ENCODE peak calls at places on chromosomes 16 and 17, in seven cellular contexts. Z is tibial nerve, E is left ventricle myocardium inferior, A is fibroblast of mammary gland, I is IMR-90, Y is fibroblast of pulmonary artery, L is thoracic aorta. D is an unnamed sample.

GRCh38 chr16:86355951-86356350 is 154.4 kb upstream of the FOXF1 start:
- DNase-seq in Z (no peak), E (no peak), A (peak; percentile 62), I (no peak), Y (no peak), L (no peak), D (no peak)

GRCh38 chr17:47208744-47209488 is at the start of gene MYL4:
- DNase-seq in Z (no peak), E (no peak), A (no peak), I (no peak), Y (no peak), L (no peak), D (no peak)

GRCh38 chr17:38608648-38609047 is 2.9 kb upstream of the SRCIN1 start:
- DNase-seq in Z (no peak), E (no peak), A (no peak), I (no peak), Y (no peak), L (no peak), D (no peak)

GRCh38 chr16:31331141-31331764 is 23.7 kb upstream of the ITGAX start:
- DNase-seq in Z (no peak), E (no peak), A (no peak), I (no peak), Y (no peak), L (no peak), D (no peak)

GRCh38 chr17:74452027-74452840 is 14.2 kb upstream of the CD300A start:
- DNase-seq in Z (no peak), E (no peak), A (peak; percentile 30), I (no peak), Y (no peak), L (no peak), D (no peak)

GRCh38 chr17:40664582-40665333 is at the start of gene KRT222:
- DNase-seq in Z (no peak), E (no peak), A (no peak), I (no peak), Y (no peak), L (no peak), D (no peak)

GRCh38 chr17:43691317-43691693 is 29.6 kb upstream of the MEOX1 start:
- DNase-seq in Z (no peak), E (no peak), A (no peak), I (no peak), Y (no peak), L (no peak), D (no peak)

GRCh38 chr17:17172990-17173389 is 33.1 kb downstream of the PLD6 start:
- DNase-seq in Z (no peak), E (no peak), A (no peak), I (no peak), Y (no peak), L (no peak), D (no peak)

GRCh38 chr17:956905-957304 is 22.7 kb downstream of the NXN start:
- DNase-seq in Z (no peak), E (no peak), A (no peak), I (no peak), Y (no peak), L (no peak), D (no peak)

GRCh38 chr16:1152123-1152638 is 725 bp upstream of the CACNA1H start:
- DNase-seq in Z (no peak), E (no peak), A (no peak), I (no peak), Y (no peak), L (no peak), D (no peak)

GRCh38 chr17:79752175-79752574 is 21.4 kb downstream of the ENPP7 start:
- DNase-seq in Z (no peak), E (no peak), A (no peak), I (no peak), Y (no peak), L (no peak), D (no peak)

GRCh38 chr16:21523411-21524067 is 75.8 kb upstream of the METTL9 start:
- DNase-seq in Z (no peak), E (no peak), A (no peak), I (no peak), Y (no peak), L (no peak), D (no peak)

GRCh38 chr17:12242390-12242954 is 221.8 kb downstream of the MAP2K4 start:
- DNase-seq in Z (no peak), E (no peak), A (no peak), I (peak; percentile 48), Y (no peak), L (no peak), D (peak; percentile 31)

GRCh38 chr17:33952425-33952824 is 302.7 kb upstream of the CCL2 start:
- DNase-seq in Z (no peak), E (no peak), A (no peak), I (no peak), Y (no peak), L (no peak), D (no peak)

GRCh38 chr16:72013389-72013788 is 4.8 kb downstream of the DHODH start:
- DNase-seq in Z (no peak), E (peak; percentile 26), A (peak; percentile 51), I (peak; percentile 5), Y (peak; percentile 42), L (no peak), D (peak; percentile 19)

GRCh38 chr17:72392056-72393010 is 271.5 kb downstream of the SOX9 start:
- DNase-seq in Z (no peak), E (no peak), A (peak; percentile 96), I (peak; percentile 95), Y (peak; percentile 83), L (no peak), D (peak; percentile 71)

GRCh38 chr17:66645259-66645658 is 189.7 kb upstream of the CACNG5 start:
- DNase-seq in Z (no peak), E (no peak), A (no peak), I (no peak), Y (no peak), L (no peak), D (no peak)

GRCh38 chr16:84268231-84268630 is 26.4 kb upstream of the WFDC1 start:
- DNase-seq in Z (no peak), E (no peak), A (no peak), I (no peak), Y (no peak), L (no peak), D (no peak)

GRCh38 chr16:84268661-84269060 is 26.0 kb upstream of the WFDC1 start:
- DNase-seq in Z (no peak), E (no peak), A (no peak), I (no peak), Y (no peak), L (no peak), D (no peak)

GRCh38 chr16:84267380-84267779 is 27.3 kb upstream of the WFDC1 start:
- DNase-seq in Z (no peak), E (no peak), A (no peak), I (no peak), Y (no peak), L (no peak), D (no peak)

GRCh38 chr16:84262939-84263338 is 23.1 kb upstream of the KCNG4 start:
- DNase-seq in Z (no peak), E (no peak), A (no peak), I (no peak), Y (no peak), L (no peak), D (no peak)

DNA sequence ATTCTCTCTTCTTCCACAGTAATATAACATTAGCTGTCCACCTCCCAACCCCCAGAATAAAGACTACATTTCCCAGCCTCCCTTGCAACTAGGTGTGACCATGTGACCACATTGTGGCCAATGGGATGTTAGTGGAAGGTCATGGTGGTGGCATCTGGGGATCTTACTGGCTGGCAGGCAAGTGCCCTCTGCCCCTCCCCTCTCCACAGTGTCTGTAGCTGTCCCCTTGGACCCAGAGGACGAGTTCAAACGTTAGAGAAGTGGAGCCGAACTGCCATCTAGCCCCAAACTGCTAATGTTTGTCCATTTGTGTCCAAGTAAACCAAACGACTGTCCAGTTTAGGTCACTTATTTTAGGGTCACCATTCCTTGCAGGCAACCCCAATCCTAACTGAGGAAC is 26.6 kb upstream of the KCNG4 start:
- DNase-seq in Z (no peak), E (peak; percentile 35), A (peak; percentile 63), I (peak; percentile 47), Y (peak; percentile 75), L (no peak), D (peak; percentile 36)
- H3K4me3 ChIP-seq in Z (no peak overlapping the region), E (no peak overlapping the region), A (no peak overlapping the region), I (no peak overlapping the region), Y (no peak overlapping the region), L (no peak overlapping the region), D (no peak overlapping the region)

DNA sequence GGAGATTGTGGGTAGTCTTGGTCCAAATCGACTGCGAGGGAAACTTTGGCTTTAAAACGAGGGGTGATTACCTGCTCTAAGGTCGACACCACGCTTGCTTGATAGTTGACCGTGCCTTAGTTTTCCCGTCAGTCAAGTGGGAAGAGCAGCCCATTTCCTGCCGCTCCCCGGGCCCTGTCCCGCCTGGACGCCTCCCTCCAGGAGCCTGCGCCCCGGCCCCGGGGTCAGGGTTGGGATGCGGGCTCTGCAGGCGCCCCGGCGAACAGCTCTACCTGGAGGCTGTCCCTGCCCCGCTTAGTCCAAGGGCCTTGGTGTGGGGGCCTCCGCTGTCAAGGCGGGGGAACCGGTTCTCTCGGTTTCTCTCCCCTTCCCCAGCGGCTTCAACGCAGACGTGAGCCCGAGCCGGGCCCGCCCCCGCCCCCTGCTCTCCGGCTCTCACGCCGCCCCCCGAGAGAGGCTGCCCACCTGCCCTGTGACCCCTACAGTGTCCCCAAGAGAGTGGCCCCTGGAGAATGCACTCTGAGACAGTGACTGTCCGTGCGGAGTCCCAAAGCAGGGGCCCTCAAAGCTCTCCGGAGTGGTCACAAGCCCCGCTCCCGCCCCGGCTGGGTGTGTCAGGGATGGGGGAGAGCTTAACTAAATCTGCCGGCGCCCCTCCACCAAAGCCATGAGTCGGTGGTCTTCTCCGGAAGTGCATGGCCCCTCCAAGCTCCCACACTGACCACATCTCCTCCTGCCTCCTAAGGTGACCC is 117.4 kb upstream of the SMURF2 start:
- DNase-seq in Z (no peak), E (no peak), A (no peak), I (no peak), Y (no peak), L (no peak), D (no peak)
- H3K4me3 ChIP-seq in Z (peak overlapping the region; percentile 54), E (peak overlapping the region; percentile 72), A (no peak overlapping the region), I (no peak overlapping the region), Y (no peak overlapping the region), L (peak overlapping the region; percentile 65), D (no peak overlapping the region)

GRCh38 chr16:13332713-13333255 is 431.4 kb downstream of the SHISA9 start:
- DNase-seq in Z (no peak), E (no peak), A (no peak), I (no peak), Y (no peak), L (no peak), D (no peak)
- H3K4me3 ChIP-seq in Z (no peak overlapping the region), E (no peak overlapping the region), A (no peak overlapping the region), I (no peak overlapping the region), Y (no peak overlapping the region), L (no peak overlapping the region), D (no peak overlapping the region)

DNA sequence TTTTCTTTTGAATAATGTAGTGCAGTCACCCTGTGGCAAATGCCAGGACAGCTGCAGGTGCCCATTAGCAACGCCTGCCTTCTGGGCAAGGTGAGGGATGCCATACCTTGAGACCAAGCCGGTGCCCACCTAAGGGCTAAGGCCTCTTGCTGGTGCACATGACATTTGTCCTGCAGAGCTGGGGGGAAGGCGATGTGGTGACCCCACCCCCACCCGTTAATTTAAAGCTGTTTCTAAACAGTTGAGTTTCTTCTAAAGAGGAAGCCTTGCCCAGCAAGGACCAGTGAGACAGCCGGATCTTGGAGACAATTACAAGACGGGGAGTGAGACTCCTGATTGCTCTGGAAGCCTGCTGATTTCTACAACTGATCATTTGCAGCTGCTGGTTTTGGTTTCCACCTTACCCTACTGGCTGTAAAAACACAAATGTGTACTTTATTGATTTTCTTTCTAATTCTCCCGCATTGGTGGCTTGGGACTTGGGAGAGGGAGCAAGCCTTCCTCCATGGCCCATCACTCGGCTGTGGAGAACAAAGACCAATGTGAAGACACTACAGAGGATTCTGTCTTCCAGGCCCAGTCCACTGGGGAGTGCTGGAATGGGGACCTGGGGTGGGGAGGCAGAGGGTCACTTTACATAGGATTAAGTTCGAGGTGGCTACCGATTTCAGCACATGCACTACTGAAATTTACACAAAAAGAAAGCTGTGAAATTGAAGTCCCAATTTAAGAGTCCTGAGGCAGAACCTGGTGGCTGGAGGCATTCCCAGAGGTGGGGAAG is 2.7 kb downstream of the CDK5R1 start:
- DNase-seq in Z (no peak), E (no peak), A (no peak), I (no peak), Y (no peak), L (no peak), D (no peak)
- H3K4me3 ChIP-seq in Z (no peak overlapping the region), E (no peak overlapping the region), A (no peak overlapping the region), I (no peak overlapping the region), Y (no peak overlapping the region), L (no peak overlapping the region), D (no peak overlapping the region)